ENCODE peak calls at places on chromosomes 4 and X, in four cellular contexts. C is PC-3, N is endothelial cell of umbilical vein, X is neural progenitor cell. I is an unnamed sample.

GRCh38 chr4:186685744-186686143 is 37.9 kb downstream of the FAT1 start:
- DNase-seq in X (no peak), N (no peak), C (peak), I (peak)

GRCh38 chr4:39446842-39447573 is 11.7 kb downstream of the RPL9 start:
- DNase-seq in N (peak), C (peak), X (peak), I (peak)

GRCh38 chr4:174316546-174316945 is 32.8 kb downstream of the CEP44 start:
- DNase-seq in X (no peak), C (peak), N (no peak), I (no peak)

GRCh38 chr4:145937990-145938611 is 522 bp downstream of the ZNF827 start:
- DNase-seq in C (peak), X (peak), N (peak), I (peak)

GRCh38 chr4:25938251-25939186 is 24.5 kb downstream of the SMIM20 start:
- DNase-seq in C (peak), N (no peak), X (no peak), I (no peak)

GRCh38 chr4:140837742-140838141 is 81.6 kb upstream of the TBC1D9 start:
- DNase-seq in N (peak), X (no peak), C (no peak), I (no peak)

GRCh38 chrX:152635941-152636340 is 1.8 kb upstream of the GABRQ start:
- DNase-seq in C (peak), X (peak), N (peak), I (peak)

GRCh38 chr4:147843162-147843561 is 111.3 kb downstream of the ARHGAP10 start:
- DNase-seq in C (peak), N (no peak), X (no peak), I (peak)

GRCh38 chrX:55264816-55265215 is at the start of gene PAGE3:
- DNase-seq in N (no peak), C (no peak), X (no peak), I (no peak)

GRCh38 chr4:142883433-142883832 is 37.3 kb upstream of the INPP4B start:
- DNase-seq in N (peak), X (peak), C (peak), I (peak)

GRCh38 chr4:121869841-121870822 is at the start of gene BBS7:
- DNase-seq in N (peak), C (peak), X (peak), I (peak)

DNA sequence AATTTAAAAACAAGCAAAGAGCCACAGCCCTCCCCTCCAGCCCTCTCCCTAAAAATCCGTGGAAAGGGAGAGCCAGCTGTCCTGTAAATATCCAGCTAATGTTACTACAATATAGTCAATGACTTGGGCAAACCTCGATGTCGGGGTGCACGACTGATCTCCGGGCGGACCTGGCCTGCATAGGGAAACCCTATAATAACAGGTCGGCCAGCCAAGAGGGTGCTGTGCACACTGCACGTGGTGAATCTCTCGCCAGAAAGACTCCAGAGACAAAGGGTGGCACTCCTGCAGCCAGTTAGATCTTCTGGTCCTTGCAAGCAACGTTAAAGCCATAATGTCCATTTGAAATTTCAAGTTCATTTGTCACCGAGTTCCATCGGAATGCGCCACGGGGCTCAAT is 1092.8 kb downstream of the ADGRL3 start:
- DNase-seq in X (no peak), C (no peak), N (no peak), I (no peak)
- H2AFZ ChIP-seq in X (no peak), C (peak), N (no peak), I (no peak)

GRCh38 chr4:77372375-77372774 is 215.4 kb downstream of the CCNG2 start:
- DNase-seq in N (no peak), C (no peak), X (no peak), I (no peak)
- TF ChIP-seq EZH2 in N (no peak), C (no peak), X (no peak), I (no peak)

DNA sequence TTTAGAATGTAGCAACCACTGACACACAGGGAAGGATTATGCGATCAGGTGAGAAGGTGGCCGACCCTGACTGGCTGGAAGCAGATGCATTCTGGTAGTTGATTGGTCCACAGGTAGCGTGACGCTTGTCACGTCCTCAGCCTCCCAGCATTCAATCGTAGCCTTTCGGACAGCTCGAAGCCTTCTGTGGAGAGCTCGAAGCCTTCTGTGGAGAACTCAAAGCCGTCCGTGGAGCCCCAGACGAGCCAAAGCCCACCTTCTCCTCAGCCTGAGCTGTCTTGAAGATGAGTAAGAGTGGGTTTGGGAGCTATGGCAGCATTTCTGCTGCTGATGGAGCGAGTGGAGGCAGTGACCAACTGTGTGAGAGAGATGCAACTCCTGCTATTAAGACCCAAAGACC is 319 bp downstream of the RPA4 start:
- DNase-seq in N (no peak), C (no peak), X (no peak), I (no peak)
- H2AFZ ChIP-seq in N (no peak), C (no peak), X (no peak), I (no peak)

DNA sequence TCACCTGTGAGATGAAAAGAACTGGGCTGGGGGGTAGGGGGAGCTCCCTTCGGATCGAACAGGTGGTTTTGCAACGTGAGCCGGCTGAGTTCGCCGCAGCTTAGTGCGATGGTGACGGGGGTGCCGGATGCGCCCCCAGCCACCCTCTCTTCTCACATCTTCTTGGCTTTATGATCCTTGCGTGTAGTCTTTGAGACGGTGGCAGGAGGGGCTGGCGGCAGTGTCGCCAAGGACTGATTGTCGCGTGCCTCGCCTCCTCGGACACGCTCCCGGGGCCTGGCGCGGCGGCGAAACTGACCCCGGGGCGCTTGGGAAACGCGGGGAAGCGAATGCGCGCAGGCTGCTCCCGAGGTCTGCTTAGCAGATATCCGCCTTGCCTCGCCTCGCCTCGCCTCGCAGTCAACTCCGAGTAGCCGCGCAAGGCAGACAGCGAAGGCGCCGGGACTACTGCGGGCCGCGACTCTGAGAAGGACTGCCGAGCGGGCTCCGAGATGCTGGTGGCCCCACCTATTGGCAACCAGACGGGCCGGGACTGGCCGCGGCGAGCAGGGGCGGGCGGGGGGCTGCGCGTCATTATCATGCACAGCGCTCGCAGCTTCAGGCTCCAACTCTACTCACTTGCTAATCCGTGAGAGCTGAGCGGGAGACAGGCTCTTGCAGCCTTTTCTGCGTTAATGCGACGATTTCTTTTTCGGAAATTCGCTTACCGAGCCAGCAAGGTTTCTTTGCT is 1.5 kb downstream of the GRID2 start:
- DNase-seq in C (peak), N (peak), X (peak), I (peak)
- TF ChIP-seq EZH2 in C (no peak), N (peak), X (no peak), I (no peak)

GRCh38 chr4:41215969-41216293 is 1.6 kb upstream of the APBB2 start:
- DNase-seq in X (no peak), C (no peak), N (peak), I (no peak)

GRCh38 chr4:41214158-41215146 is at the start of gene APBB2:
- DNase-seq in C (peak), N (peak), X (peak), I (peak)

GRCh38 chr4:41212221-41213203 is 1.8 kb downstream of the APBB2 start:
- DNase-seq in N (peak), X (peak), C (peak), I (peak)

GRCh38 chr4:41215155-41215554 is 813 bp upstream of the APBB2 start:
- DNase-seq in N (peak), X (no peak), C (no peak), I (peak)

GRCh38 chr4:41213563-41214157 is 682 bp downstream of the APBB2 start:
- DNase-seq in C (no peak), N (peak), X (no peak), I (peak)
- H2AFZ ChIP-seq in C (peak), N (no peak), X (peak), I (peak)

GRCh38 chr4:152936446-152937279 is 540 bp downstream of the FHDC1 start:
- DNase-seq in C (peak), X (peak), N (peak), I (peak)
- TF ChIP-seq EZH2 in C (no peak), X (no peak), N (peak), I (peak)

GRCh38 chr4:163395055-163395454 is 51.4 kb downstream of the NPY5R start:
- DNase-seq in N (no peak), C (no peak), X (no peak), I (no peak)
- H2AFZ ChIP-seq in N (no peak), C (no peak), X (no peak), I (no peak)

GRCh38 chrX:25022499-25023325 is 6.9 kb upstream of the ARX start:
- DNase-seq in X (peak), N (no peak), C (no peak), I (peak)
- TF ChIP-seq EZH2 in X (peak), N (peak), C (no peak), I (peak)

DNA sequence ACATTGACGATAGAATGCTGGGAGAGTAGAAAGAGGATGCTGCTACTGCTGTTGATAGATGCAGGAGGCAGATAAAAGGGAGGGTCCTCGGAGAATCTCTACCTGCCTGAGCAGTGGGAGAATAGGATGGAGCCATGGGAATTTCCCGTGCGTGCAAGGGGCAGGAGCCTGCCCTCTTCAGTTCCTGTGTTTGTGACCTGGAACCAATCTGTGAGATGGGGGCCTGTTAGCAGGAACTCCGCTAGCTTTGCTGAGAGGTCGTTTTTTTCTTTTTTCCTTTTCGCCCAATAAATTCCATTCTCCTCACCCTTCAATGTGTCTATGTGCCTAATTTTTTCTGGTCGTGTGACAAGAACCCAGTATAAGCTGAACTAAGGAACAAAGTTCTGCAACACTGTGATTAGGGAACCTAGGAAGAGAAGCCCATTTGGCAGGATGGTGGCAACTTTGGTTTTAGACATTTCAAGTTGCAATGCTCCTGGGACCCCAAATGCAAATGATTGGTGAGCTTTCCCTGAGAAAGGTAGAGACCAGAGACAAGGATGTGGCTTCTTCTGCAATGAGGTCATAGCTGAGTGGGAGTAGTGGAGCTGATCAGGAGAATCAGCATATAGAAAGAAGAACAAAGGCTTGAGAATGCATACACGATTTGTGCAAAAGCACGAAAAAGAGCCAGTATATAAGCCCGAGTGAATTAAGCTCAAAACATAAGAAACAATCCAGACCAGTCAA is 23.9 kb downstream of the SLC39A8 start:
- DNase-seq in N (no peak), C (no peak), X (no peak), I (no peak)
- H2AFZ ChIP-seq in N (no peak), C (no peak), X (no peak), I (no peak)

DNA sequence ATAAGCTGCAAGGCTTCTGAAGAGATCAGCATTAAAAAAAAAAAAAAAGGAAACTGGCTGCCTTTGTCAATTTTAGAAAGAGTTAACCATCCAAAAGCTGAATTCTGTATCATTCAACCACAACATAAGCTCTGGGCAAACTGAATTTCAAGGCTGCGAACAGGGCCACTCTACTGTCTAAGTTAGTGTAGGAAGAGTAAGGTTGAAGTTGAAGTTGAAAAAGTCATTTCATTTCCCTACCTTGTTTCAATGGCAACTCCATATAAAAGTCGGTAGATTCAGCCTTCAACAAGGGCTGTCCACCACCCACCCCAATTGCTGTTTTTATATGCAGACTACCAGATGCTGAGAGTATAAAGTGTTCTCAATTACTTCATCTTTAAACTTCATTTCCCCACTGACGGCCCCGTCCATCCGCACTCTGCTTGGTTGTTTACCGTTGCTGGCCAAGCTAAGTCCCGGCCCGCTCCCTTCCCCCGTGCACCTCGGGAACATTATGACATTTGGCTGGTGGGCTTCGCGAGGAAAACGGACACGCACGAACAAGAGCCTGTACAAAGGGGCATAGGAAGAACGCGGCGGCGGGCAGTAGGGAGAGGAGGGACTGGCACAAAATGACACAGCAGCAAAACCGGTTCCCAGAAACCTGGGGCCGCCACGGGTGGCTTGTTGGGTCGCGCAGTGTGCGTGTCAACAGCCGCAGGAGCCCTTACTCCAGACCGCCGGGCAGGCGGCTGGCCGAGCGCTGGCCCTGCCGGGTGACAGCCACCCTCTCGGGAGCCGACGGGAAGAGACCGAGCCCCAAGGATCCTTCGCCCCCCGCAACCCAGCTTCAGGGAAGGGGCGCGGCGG is 1.4 kb upstream of the LIN54 start:
- DNase-seq in X (no peak), C (peak), N (peak), I (peak)
- TF ChIP-seq EZH2 in X (peak), C (no peak), N (no peak), I (no peak)

I was measured in hepatocyte.